ENCODE peak calls at places on chromosomes 16 and 17, in five cellular contexts. One of them, this sample, is unnamed.

GRCh38 chr16:2451851-2452320 is 8.0 kb upstream of the TEDC2 start:
- DNase-seq in neural progenitor cell: no peak
- DNase-seq in Peyer's patch: no peak
- DNase-seq in heart left ventricle: no peak
- DNase-seq in heart right ventricle: no peak
- DNase-seq in this sample: no peak

GRCh38 chr16:29974291-29975133 is 844 bp downstream of the TAOK2 start:
- DNase-seq in neural progenitor cell: peak
- DNase-seq in Peyer's patch: no peak
- DNase-seq in heart left ventricle: peak
- DNase-seq in heart right ventricle: peak
- DNase-seq in this sample: no peak

GRCh38 chr16:2846511-2847310 is 11.3 kb downstream of the PRSS22 start:
- DNase-seq in neural progenitor cell: no peak
- DNase-seq in Peyer's patch: no peak
- DNase-seq in heart left ventricle: no peak
- DNase-seq in heart right ventricle: no peak
- DNase-seq in this sample: no peak

GRCh38 chr16:12539185-12539929 is 264.3 kb downstream of the CPPED1 start:
- DNase-seq in neural progenitor cell: no peak
- DNase-seq in Peyer's patch: no peak
- DNase-seq in heart left ventricle: no peak
- DNase-seq in heart right ventricle: no peak
- DNase-seq in this sample: no peak

GRCh38 chr16:49890876-49891275 is 35.0 kb upstream of the ZNF423 start:
- DNase-seq in neural progenitor cell: peak
- DNase-seq in Peyer's patch: peak
- DNase-seq in heart left ventricle: no peak
- DNase-seq in heart right ventricle: no peak
- DNase-seq in this sample: no peak

GRCh38 chr17:12256380-12256995 is 235.8 kb downstream of the MAP2K4 start:
- DNase-seq in neural progenitor cell: peak
- DNase-seq in Peyer's patch: peak
- DNase-seq in heart left ventricle: peak
- DNase-seq in heart right ventricle: no peak
- DNase-seq in this sample: no peak

GRCh38 chr17:51346218-51346982 is 86.1 kb downstream of the UTP18 start:
- DNase-seq in neural progenitor cell: no peak
- DNase-seq in Peyer's patch: no peak
- DNase-seq in heart left ventricle: no peak
- DNase-seq in heart right ventricle: no peak
- DNase-seq in this sample: no peak

GRCh38 chr16:13780406-13780805 is 139.5 kb upstream of the ERCC4 start:
- DNase-seq in neural progenitor cell: no peak
- DNase-seq in Peyer's patch: no peak
- DNase-seq in heart left ventricle: no peak
- DNase-seq in heart right ventricle: no peak
- DNase-seq in this sample: no peak

GRCh38 chr17:1301546-1301945 is 22.1 kb downstream of the TRARG1 start:
- DNase-seq in neural progenitor cell: no peak
- DNase-seq in Peyer's patch: no peak
- DNase-seq in heart left ventricle: no peak
- DNase-seq in heart right ventricle: no peak
- DNase-seq in this sample: no peak

GRCh38 chr17:42097691-42098661 is at the start of gene ZNF385C:
- DNase-seq in neural progenitor cell: peak
- DNase-seq in Peyer's patch: peak
- DNase-seq in heart left ventricle: no peak
- DNase-seq in heart right ventricle: no peak
- DNase-seq in this sample: no peak

GRCh38 chr17:64608571-64608981 is 53.5 kb downstream of the SMURF2 start:
- DNase-seq in neural progenitor cell: no peak
- DNase-seq in Peyer's patch: no peak
- DNase-seq in heart left ventricle: no peak
- DNase-seq in heart right ventricle: no peak
- DNase-seq in this sample: no peak

GRCh38 chr16:27611340-27611739 is 61.4 kb downstream of the KATNIP start:
- DNase-seq in neural progenitor cell: no peak
- DNase-seq in Peyer's patch: no peak
- DNase-seq in heart left ventricle: no peak
- DNase-seq in heart right ventricle: no peak
- DNase-seq in this sample: no peak
- TF ChIP-seq CTCF in neural progenitor cell: no peak
- TF ChIP-seq CTCF in Peyer's patch: no peak
- TF ChIP-seq CTCF in heart left ventricle: no peak
- TF ChIP-seq CTCF in heart right ventricle: no peak
- TF ChIP-seq CTCF in this sample: no peak

GRCh38 chr17:68600123-68600880 is 865 bp downstream of the FAM20A start:
- DNase-seq in neural progenitor cell: peak
- DNase-seq in Peyer's patch: no peak
- DNase-seq in heart left ventricle: peak
- DNase-seq in heart right ventricle: peak
- DNase-seq in this sample: peak
- H3K4me3 ChIP-seq in neural progenitor cell: peak
- H3K4me3 ChIP-seq in Peyer's patch: peak
- H3K4me3 ChIP-seq in heart left ventricle: peak
- H3K4me3 ChIP-seq in heart right ventricle: peak
- H3K4me3 ChIP-seq in this sample: peak

DNA sequence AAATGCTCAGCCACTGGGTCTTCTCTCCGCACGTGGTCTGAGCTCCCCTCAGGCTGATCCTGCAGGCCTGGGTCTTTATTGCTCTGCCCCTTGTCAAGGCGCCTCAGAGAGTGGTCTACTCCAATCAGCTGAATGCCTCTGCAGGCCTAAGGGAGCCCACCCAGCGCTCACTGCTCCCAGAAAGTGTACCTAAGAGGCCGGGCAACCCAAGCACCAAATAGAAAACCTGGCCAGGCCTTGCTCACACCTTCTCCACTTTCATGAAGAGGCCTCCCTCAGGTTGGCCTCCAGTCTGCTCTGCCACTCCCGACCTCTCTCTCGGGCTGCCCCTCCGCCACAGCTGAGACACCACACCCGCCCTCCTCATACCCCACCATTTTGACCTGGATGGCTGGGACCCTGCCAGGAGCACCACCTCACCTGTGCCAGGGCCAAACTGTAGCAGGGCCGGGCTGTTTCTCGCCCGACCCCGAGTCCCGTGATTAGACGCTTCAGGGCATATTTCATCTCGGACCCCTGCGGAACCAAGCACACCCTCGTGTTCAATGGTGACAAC is 665 bp downstream of the MYBBP1A start:
- DNase-seq in neural progenitor cell: no peak
- DNase-seq in Peyer's patch: no peak
- DNase-seq in heart left ventricle: no peak
- DNase-seq in heart right ventricle: no peak
- DNase-seq in this sample: peak
- H3K27ac ChIP-seq in neural progenitor cell: no peak
- H3K27ac ChIP-seq in Peyer's patch: peak
- H3K27ac ChIP-seq in heart left ventricle: peak
- H3K27ac ChIP-seq in heart right ventricle: peak
- H3K27ac ChIP-seq in this sample: no peak

GRCh38 chr17:76796081-76796480 is 58.2 kb downstream of the MFSD11 start:
- DNase-seq in neural progenitor cell: no peak
- DNase-seq in Peyer's patch: no peak
- DNase-seq in heart left ventricle: no peak
- DNase-seq in heart right ventricle: no peak
- DNase-seq in this sample: no peak

GRCh38 chr17:76791053-76791980 is 53.4 kb downstream of the MFSD11 start:
- DNase-seq in neural progenitor cell: no peak
- DNase-seq in Peyer's patch: peak
- DNase-seq in heart left ventricle: no peak
- DNase-seq in heart right ventricle: peak
- DNase-seq in this sample: no peak

GRCh38 chr17:76797441-76797840 is 59.5 kb downstream of the MFSD11 start:
- DNase-seq in neural progenitor cell: no peak
- DNase-seq in Peyer's patch: no peak
- DNase-seq in heart left ventricle: no peak
- DNase-seq in heart right ventricle: no peak
- DNase-seq in this sample: no peak

GRCh38 chr17:76792348-76792747 is 54.4 kb downstream of the MFSD11 start:
- DNase-seq in neural progenitor cell: no peak
- DNase-seq in Peyer's patch: no peak
- DNase-seq in heart left ventricle: no peak
- DNase-seq in heart right ventricle: no peak
- DNase-seq in this sample: no peak

GRCh38 chr17:76793775-76794174 is 55.9 kb downstream of the MFSD11 start:
- DNase-seq in neural progenitor cell: peak
- DNase-seq in Peyer's patch: no peak
- DNase-seq in heart left ventricle: no peak
- DNase-seq in heart right ventricle: no peak
- DNase-seq in this sample: no peak
- TF ChIP-seq CTCF in neural progenitor cell: peak
- TF ChIP-seq CTCF in Peyer's patch: no peak
- TF ChIP-seq CTCF in heart left ventricle: no peak
- TF ChIP-seq CTCF in heart right ventricle: no peak
- TF ChIP-seq CTCF in this sample: no peak